ENCODE peak calls at places on chromosomes 2 and 18, in seven cellular contexts. One of them, this sample, is unnamed.

GRCh38 chr18:48993586-48993985 is 42.8 kb upstream of the SMAD7 start:
- DNase-seq in foreskin fibroblast: peak; percentile 45
- DNase-seq in cardiac fibroblast: no peak
- DNase-seq in astrocyte of the cerebellum: no peak
- DNase-seq in bronchial epithelial cell: peak; percentile 77
- DNase-seq in body of pancreas: no peak
- DNase-seq in heart left ventricle: no peak
- DNase-seq in this sample: no peak

GRCh38 chr2:218407717-218408116 is 8.0 kb downstream of the CTDSP1 start:
- DNase-seq in body of pancreas: no peak
- DNase-seq in heart left ventricle: no peak
- DNase-seq in foreskin fibroblast: no peak
- DNase-seq in bronchial epithelial cell: no peak
- DNase-seq in cardiac fibroblast: no peak
- DNase-seq in astrocyte of the cerebellum: no peak
- DNase-seq in this sample: no peak

GRCh38 chr2:1907283-1907682 is 163.0 kb upstream of the PXDN start:
- DNase-seq in cardiac fibroblast: no peak
- DNase-seq in astrocyte of the cerebellum: no peak
- DNase-seq in foreskin fibroblast: no peak
- DNase-seq in body of pancreas: no peak
- DNase-seq in bronchial epithelial cell: no peak
- DNase-seq in heart left ventricle: no peak
- DNase-seq in this sample: no peak

GRCh38 chr2:231110551-231110950 is 14.3 kb downstream of the HTR2B start:
- DNase-seq in heart left ventricle: no peak
- DNase-seq in body of pancreas: no peak
- DNase-seq in cardiac fibroblast: peak; percentile 85
- DNase-seq in astrocyte of the cerebellum: peak; percentile 53
- DNase-seq in foreskin fibroblast: peak; percentile 79
- DNase-seq in bronchial epithelial cell: no peak
- DNase-seq in this sample: no peak

GRCh38 chr2:222690564-222691200 is 19.2 kb downstream of the MOGAT1 start:
- DNase-seq in bronchial epithelial cell: peak; percentile 56
- DNase-seq in foreskin fibroblast: peak; percentile 86
- DNase-seq in astrocyte of the cerebellum: peak; percentile 49
- DNase-seq in heart left ventricle: peak; percentile 59
- DNase-seq in body of pancreas: peak; percentile 81
- DNase-seq in cardiac fibroblast: peak; percentile 84
- DNase-seq in this sample: peak; percentile 77

GRCh38 chr2:226478121-226478809 is 321.4 kb downstream of the IRS1 start:
- DNase-seq in heart left ventricle: peak; percentile 33
- DNase-seq in bronchial epithelial cell: peak; percentile 70
- DNase-seq in body of pancreas: peak; percentile 49
- DNase-seq in cardiac fibroblast: peak; percentile 93
- DNase-seq in astrocyte of the cerebellum: peak; percentile 83
- DNase-seq in foreskin fibroblast: peak; percentile 94
- DNase-seq in this sample: peak; percentile 70

GRCh38 chr2:162967137-162967536 is 128.6 kb upstream of the KCNH7 start:
- DNase-seq in astrocyte of the cerebellum: no peak
- DNase-seq in bronchial epithelial cell: no peak
- DNase-seq in heart left ventricle: no peak
- DNase-seq in cardiac fibroblast: no peak
- DNase-seq in body of pancreas: no peak
- DNase-seq in foreskin fibroblast: no peak
- DNase-seq in this sample: no peak

GRCh38 chr2:176092270-176093144 is at the start of gene HOXD13:
- DNase-seq in astrocyte of the cerebellum: no peak
- DNase-seq in bronchial epithelial cell: no peak
- DNase-seq in foreskin fibroblast: peak; percentile 67
- DNase-seq in heart left ventricle: no peak
- DNase-seq in body of pancreas: no peak
- DNase-seq in cardiac fibroblast: no peak
- DNase-seq in this sample: no peak

GRCh38 chr18:76687271-76688006 is 134.9 kb upstream of the ZNF236 start:
- DNase-seq in foreskin fibroblast: no peak
- DNase-seq in body of pancreas: peak; percentile 12
- DNase-seq in heart left ventricle: no peak
- DNase-seq in cardiac fibroblast: no peak
- DNase-seq in astrocyte of the cerebellum: peak; percentile 27
- DNase-seq in bronchial epithelial cell: peak; percentile 84
- DNase-seq in this sample: peak; percentile 42

GRCh38 chr2:88082781-88083180 is 15.2 kb downstream of the SMYD1 start:
- DNase-seq in cardiac fibroblast: no peak
- DNase-seq in astrocyte of the cerebellum: no peak
- DNase-seq in bronchial epithelial cell: no peak
- DNase-seq in foreskin fibroblast: no peak
- DNase-seq in heart left ventricle: no peak
- DNase-seq in body of pancreas: no peak
- DNase-seq in this sample: no peak

GRCh38 chr2:23383087-23383486 is 1.9 kb upstream of the KLHL29 start:
- DNase-seq in body of pancreas: no peak
- DNase-seq in astrocyte of the cerebellum: no peak
- DNase-seq in foreskin fibroblast: no peak
- DNase-seq in heart left ventricle: no peak
- DNase-seq in bronchial epithelial cell: no peak
- DNase-seq in cardiac fibroblast: no peak
- DNase-seq in this sample: no peak

GRCh38 chr2:157170299-157170698 is 87.2 kb upstream of the GALNT5 start:
- DNase-seq in cardiac fibroblast: no peak
- DNase-seq in heart left ventricle: no peak
- DNase-seq in body of pancreas: no peak
- DNase-seq in astrocyte of the cerebellum: no peak
- DNase-seq in bronchial epithelial cell: no peak
- DNase-seq in foreskin fibroblast: peak; percentile 70
- DNase-seq in this sample: peak; percentile 73

GRCh38 chr2:238380336-238380735 is 46.4 kb upstream of the ASB1 start:
- DNase-seq in astrocyte of the cerebellum: no peak
- DNase-seq in bronchial epithelial cell: no peak
- DNase-seq in foreskin fibroblast: no peak
- DNase-seq in heart left ventricle: no peak
- DNase-seq in cardiac fibroblast: no peak
- DNase-seq in body of pancreas: no peak
- DNase-seq in this sample: no peak

GRCh38 chr2:71831208-71831577 is 316.5 kb downstream of the CYP26B1 start:
- DNase-seq in body of pancreas: no peak
- DNase-seq in bronchial epithelial cell: peak; percentile 13
- DNase-seq in foreskin fibroblast: peak; percentile 92
- DNase-seq in cardiac fibroblast: peak; percentile 68
- DNase-seq in astrocyte of the cerebellum: peak; percentile 46
- DNase-seq in heart left ventricle: peak; percentile 42
- DNase-seq in this sample: peak; percentile 1

GRCh38 chr2:10202136-10202535 is 79.6 kb downstream of the RRM2 start:
- DNase-seq in body of pancreas: no peak
- DNase-seq in bronchial epithelial cell: peak; percentile 21
- DNase-seq in cardiac fibroblast: peak; percentile 63
- DNase-seq in foreskin fibroblast: no peak
- DNase-seq in astrocyte of the cerebellum: peak; percentile 41
- DNase-seq in heart left ventricle: no peak
- DNase-seq in this sample: no peak

GRCh38 chr2:207317358-207317984 is 151.7 kb upstream of the KLF7 start:
- DNase-seq in bronchial epithelial cell: peak; percentile 79
- DNase-seq in heart left ventricle: no peak
- DNase-seq in cardiac fibroblast: no peak
- DNase-seq in astrocyte of the cerebellum: no peak
- DNase-seq in body of pancreas: no peak
- DNase-seq in foreskin fibroblast: peak; percentile 77
- DNase-seq in this sample: peak; percentile 89

GRCh38 chr2:149363953-149364352 is 33.6 kb downstream of the LYPD6 start:
- DNase-seq in body of pancreas: no peak
- DNase-seq in cardiac fibroblast: no peak
- DNase-seq in foreskin fibroblast: peak; percentile 31
- DNase-seq in astrocyte of the cerebellum: no peak
- DNase-seq in bronchial epithelial cell: no peak
- DNase-seq in heart left ventricle: no peak
- DNase-seq in this sample: no peak

GRCh38 chr2:134153481-134153880 is 100.4 kb upstream of the MGAT5 start:
- DNase-seq in body of pancreas: no peak
- DNase-seq in foreskin fibroblast: no peak
- DNase-seq in heart left ventricle: no peak
- DNase-seq in astrocyte of the cerebellum: no peak
- DNase-seq in bronchial epithelial cell: no peak
- DNase-seq in cardiac fibroblast: no peak
- DNase-seq in this sample: no peak

GRCh38 chr2:78984386-78984785 is 41.1 kb upstream of the REG3G start:
- DNase-seq in heart left ventricle: no peak
- DNase-seq in foreskin fibroblast: no peak
- DNase-seq in body of pancreas: no peak
- DNase-seq in bronchial epithelial cell: no peak
- DNase-seq in astrocyte of the cerebellum: no peak
- DNase-seq in cardiac fibroblast: no peak
- DNase-seq in this sample: no peak

GRCh38 chr18:25055076-25055475 is 296.9 kb downstream of the ZNF521 start:
- DNase-seq in body of pancreas: no peak
- DNase-seq in cardiac fibroblast: peak; percentile 9
- DNase-seq in foreskin fibroblast: peak; percentile 80
- DNase-seq in bronchial epithelial cell: peak; percentile 35
- DNase-seq in astrocyte of the cerebellum: peak; percentile 8
- DNase-seq in heart left ventricle: no peak
- DNase-seq in this sample: no peak

GRCh38 chr2:96701636-96702035 is 38.2 kb downstream of the LMAN2L start:
- DNase-seq in body of pancreas: no peak
- DNase-seq in heart left ventricle: no peak
- DNase-seq in bronchial epithelial cell: no peak
- DNase-seq in cardiac fibroblast: no peak
- DNase-seq in astrocyte of the cerebellum: no peak
- DNase-seq in foreskin fibroblast: no peak
- DNase-seq in this sample: no peak

DNA sequence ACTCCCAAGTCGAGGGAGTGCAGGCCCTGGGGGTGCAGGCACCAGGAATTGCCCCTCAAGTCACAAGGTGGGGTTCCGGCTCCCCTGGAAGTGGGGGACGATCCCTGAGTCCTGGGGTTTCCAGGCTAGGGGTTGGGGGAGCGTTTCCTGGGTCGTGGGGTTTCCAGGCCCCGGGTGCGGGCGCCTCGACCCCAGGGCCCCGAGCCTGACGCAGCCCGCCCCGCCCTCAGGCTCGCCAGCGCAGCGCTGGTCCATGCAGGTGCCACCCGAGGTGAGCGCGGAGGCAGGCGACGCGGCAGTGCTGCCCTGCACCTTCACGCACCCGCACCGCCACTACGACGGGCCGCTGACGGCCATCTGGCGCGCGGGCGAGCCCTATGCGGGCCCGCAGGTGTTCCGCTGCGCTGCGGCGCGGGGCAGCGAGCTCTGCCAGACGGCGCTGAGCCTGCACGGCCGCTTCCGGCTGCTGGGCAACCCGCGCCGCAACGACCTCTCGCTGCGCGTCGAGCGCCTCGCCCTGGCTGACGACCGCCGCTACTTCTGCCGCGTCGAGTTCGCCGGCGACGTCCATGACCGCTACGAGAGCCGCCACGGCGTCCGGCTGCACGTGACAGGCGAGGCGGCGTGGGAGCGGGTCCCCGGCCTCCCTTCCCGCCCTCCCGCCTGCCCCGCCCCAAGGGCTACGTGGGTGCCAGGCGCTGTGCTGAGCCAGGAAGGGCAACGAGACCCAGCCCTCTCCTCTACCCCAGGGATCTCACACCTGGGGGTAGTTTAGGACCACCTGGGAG is 12.0 kb downstream of the SIGLEC15 start:
- DNase-seq in foreskin fibroblast: peak; percentile 84
- DNase-seq in heart left ventricle: peak; percentile 34
- DNase-seq in body of pancreas: peak; percentile 59
- DNase-seq in bronchial epithelial cell: peak; percentile 44
- DNase-seq in astrocyte of the cerebellum: no peak
- DNase-seq in cardiac fibroblast: peak; percentile 62
- DNase-seq in this sample: no peak
- TF ChIP-seq CTCF in foreskin fibroblast: peak; percentile 10
- TF ChIP-seq CTCF in heart left ventricle: peak; percentile 3
- TF ChIP-seq CTCF in body of pancreas: no peak
- TF ChIP-seq CTCF in bronchial epithelial cell: peak; percentile 59
- TF ChIP-seq CTCF in astrocyte of the cerebellum: no peak
- TF ChIP-seq CTCF in cardiac fibroblast: no peak
- TF ChIP-seq CTCF in this sample: no peak

GRCh38 chr2:150872919-150873772 is 385.7 kb upstream of the RND3 start:
- DNase-seq in cardiac fibroblast: peak; percentile 43
- DNase-seq in foreskin fibroblast: peak; percentile 56
- DNase-seq in astrocyte of the cerebellum: no peak
- DNase-seq in bronchial epithelial cell: no peak
- DNase-seq in heart left ventricle: no peak
- DNase-seq in body of pancreas: no peak
- DNase-seq in this sample: no peak
- TF ChIP-seq CTCF in cardiac fibroblast: no peak
- TF ChIP-seq CTCF in foreskin fibroblast: no peak
- TF ChIP-seq CTCF in astrocyte of the cerebellum: no peak
- TF ChIP-seq CTCF in bronchial epithelial cell: no peak
- TF ChIP-seq CTCF in heart left ventricle: no peak
- TF ChIP-seq CTCF in body of pancreas: no peak
- TF ChIP-seq CTCF in this sample: no peak

GRCh38 chr2:228458364-228458763 is 276.9 kb upstream of the SPHKAP start:
- DNase-seq in bronchial epithelial cell: no peak
- DNase-seq in heart left ventricle: no peak
- DNase-seq in body of pancreas: no peak
- DNase-seq in astrocyte of the cerebellum: no peak
- DNase-seq in cardiac fibroblast: no peak
- DNase-seq in foreskin fibroblast: peak; percentile 2
- DNase-seq in this sample: no peak
- TF ChIP-seq CTCF in bronchial epithelial cell: no peak
- TF ChIP-seq CTCF in heart left ventricle: no peak
- TF ChIP-seq CTCF in body of pancreas: no peak
- TF ChIP-seq CTCF in astrocyte of the cerebellum: no peak
- TF ChIP-seq CTCF in cardiac fibroblast: no peak
- TF ChIP-seq CTCF in foreskin fibroblast: no peak
- TF ChIP-seq CTCF in this sample: no peak

GRCh38 chr2:171482877-171483276 is 39.4 kb upstream of the CYBRD1 start:
- DNase-seq in foreskin fibroblast: no peak
- DNase-seq in body of pancreas: no peak
- DNase-seq in bronchial epithelial cell: no peak
- DNase-seq in cardiac fibroblast: no peak
- DNase-seq in astrocyte of the cerebellum: no peak
- DNase-seq in heart left ventricle: no peak
- DNase-seq in this sample: no peak

GRCh38 chr2:171482308-171482707 is 40.0 kb upstream of the CYBRD1 start:
- DNase-seq in heart left ventricle: no peak
- DNase-seq in bronchial epithelial cell: no peak
- DNase-seq in body of pancreas: no peak
- DNase-seq in cardiac fibroblast: peak; percentile 12
- DNase-seq in foreskin fibroblast: no peak
- DNase-seq in astrocyte of the cerebellum: no peak
- DNase-seq in this sample: no peak

GRCh38 chr2:171480908-171481307 is 41.4 kb upstream of the CYBRD1 start:
- DNase-seq in foreskin fibroblast: no peak
- DNase-seq in body of pancreas: no peak
- DNase-seq in bronchial epithelial cell: no peak
- DNase-seq in astrocyte of the cerebellum: no peak
- DNase-seq in heart left ventricle: no peak
- DNase-seq in cardiac fibroblast: no peak
- DNase-seq in this sample: no peak

GRCh38 chr2:171485116-171485515 is 37.2 kb upstream of the CYBRD1 start:
- DNase-seq in foreskin fibroblast: no peak
- DNase-seq in cardiac fibroblast: no peak
- DNase-seq in body of pancreas: no peak
- DNase-seq in heart left ventricle: no peak
- DNase-seq in astrocyte of the cerebellum: no peak
- DNase-seq in bronchial epithelial cell: no peak
- DNase-seq in this sample: no peak

DNA sequence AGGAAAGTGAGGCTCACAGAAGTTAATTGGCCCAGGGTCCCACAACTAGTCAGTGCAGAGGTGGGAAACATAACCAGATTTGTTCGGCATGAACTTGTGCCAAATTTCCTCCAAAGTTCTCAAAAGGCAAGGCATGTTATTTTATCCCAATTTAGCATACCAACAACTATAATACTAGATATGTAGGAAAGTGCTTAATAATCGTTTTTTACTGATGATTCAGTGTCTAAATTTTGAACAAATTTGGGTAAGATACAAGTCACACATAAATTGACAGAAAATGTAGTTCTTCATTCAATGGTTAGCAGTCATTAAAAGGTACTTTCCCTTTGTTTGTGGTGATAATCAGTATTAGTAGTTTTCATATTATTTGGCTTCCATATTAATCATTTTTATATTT is 38.5 kb upstream of the CYBRD1 start:
- DNase-seq in foreskin fibroblast: no peak
- DNase-seq in astrocyte of the cerebellum: no peak
- DNase-seq in heart left ventricle: no peak
- DNase-seq in bronchial epithelial cell: no peak
- DNase-seq in body of pancreas: no peak
- DNase-seq in cardiac fibroblast: no peak
- DNase-seq in this sample: no peak
- TF ChIP-seq CTCF in foreskin fibroblast: no peak
- TF ChIP-seq CTCF in astrocyte of the cerebellum: no peak
- TF ChIP-seq CTCF in heart left ventricle: no peak
- TF ChIP-seq CTCF in bronchial epithelial cell: no peak
- TF ChIP-seq CTCF in body of pancreas: no peak
- TF ChIP-seq CTCF in cardiac fibroblast: no peak
- TF ChIP-seq CTCF in this sample: no peak

This sample was measured in MCF 10A.